ENCODE peak calls at places on chromosomes 16 and 17, in ten cellular contexts. S, M, A, V, J, X, F, N, C and Q are unnamed samples.

GRCh38 chr17:65576939-65577338 is 15.5 kb upstream of the AXIN2 start:
- DNase-seq in S (no peak), M (no peak), A (no peak), V (no peak), J (no peak), X (no peak), F (no peak), N (no peak), C (no peak), Q (no peak)

GRCh38 chr16:2936436-2937011 is 24.8 kb downstream of the FLYWCH1 start:
- DNase-seq in S (no peak), M (no peak), A (no peak), V (no peak), J (no peak), X (no peak), F (no peak), N (no peak), C (no peak), Q (no peak)

GRCh38 chr17:142876-143784 is 5.8 kb downstream of the SCGB1C2 start:
- DNase-seq in S (no peak), M (no peak), A (no peak), V (peak), J (peak), X (no peak), F (no peak), N (no peak), C (no peak), Q (peak)

GRCh38 chr17:6108987-6109386 is 38.8 kb downstream of the WSCD1 start:
- DNase-seq in S (no peak), M (no peak), A (no peak), V (no peak), J (no peak), X (no peak), F (no peak), N (no peak), C (no peak), Q (no peak)

GRCh38 chr16:1019234-1019933 is 37.8 kb downstream of the SOX8 start:
- DNase-seq in S (peak), M (peak), A (peak), V (no peak), J (peak), X (no peak), F (no peak), N (no peak), C (no peak), Q (no peak)

GRCh38 chr16:77913738-77914263 is 108.5 kb upstream of the CLEC3A start:
- DNase-seq in S (no peak), M (peak), A (no peak), V (no peak), J (no peak), X (no peak), F (no peak), N (no peak), C (no peak), Q (no peak)

GRCh38 chr17:42422412-42422957 is 571 bp downstream of the CAVIN1 start:
- DNase-seq in S (peak), M (peak), A (no peak), V (peak), J (peak), X (peak), F (no peak), N (peak), C (peak), Q (no peak)

GRCh38 chr16:79537584-79537983 is 63.0 kb downstream of the MAF start:
- DNase-seq in S (no peak), M (no peak), A (no peak), V (no peak), J (no peak), X (no peak), F (no peak), N (no peak), C (no peak), Q (no peak)

GRCh38 chr17:57954421-57955182 is 610 bp downstream of the CUEDC1 start:
- DNase-seq in S (peak), M (peak), A (peak), V (peak), J (peak), X (no peak), F (no peak), N (peak), C (peak), Q (peak)

GRCh38 chr16:12257926-12258561 is 281.5 kb downstream of the SNX29 start:
- DNase-seq in S (peak), M (no peak), A (no peak), V (no peak), J (peak), X (no peak), F (peak), N (no peak), C (peak), Q (no peak)

GRCh38 chr17:50944054-50944901 is 78.1 kb upstream of the TOB1 start:
- DNase-seq in S (peak), M (peak), A (peak), V (peak), J (peak), X (peak), F (peak), N (peak), C (peak), Q (no peak)

GRCh38 chr17:73090396-73091202 is 1.9 kb downstream of the SLC39A11 start:
- DNase-seq in S (no peak), M (no peak), A (no peak), V (no peak), J (no peak), X (no peak), F (peak), N (no peak), C (no peak), Q (no peak)

GRCh38 chr16:49431591-49432290 is 58.1 kb downstream of the C16orf78 start:
- DNase-seq in S (no peak), M (no peak), A (no peak), V (no peak), J (no peak), X (no peak), F (no peak), N (no peak), C (no peak), Q (no peak)

GRCh38 chr16:9048302-9048700 is 43.1 kb upstream of the HAPSTR1 start:
- DNase-seq in S (no peak), M (peak), A (no peak), V (no peak), J (peak), X (no peak), F (no peak), N (no peak), C (no peak), Q (peak)

GRCh38 chr16:87963400-87963799 is 12.2 kb downstream of the BANP start:
- DNase-seq in S (no peak), M (peak), A (no peak), V (no peak), J (no peak), X (no peak), F (no peak), N (no peak), C (no peak), Q (no peak)

GRCh38 chr16:46607529-46607928 is 13.7 kb downstream of the SHCBP1 start:
- DNase-seq in S (no peak), M (peak), A (no peak), V (no peak), J (no peak), X (peak), F (peak), N (no peak), C (peak), Q (no peak)

GRCh38 chr17:71361691-71362450 is 758.9 kb upstream of the SOX9 start:
- DNase-seq in S (no peak), M (peak), A (no peak), V (no peak), J (no peak), X (no peak), F (no peak), N (no peak), C (no peak), Q (no peak)

GRCh38 chr17:9647014-9647413 is 1.7 kb downstream of the USP43 start:
- DNase-seq in S (no peak), M (no peak), A (no peak), V (no peak), J (no peak), X (no peak), F (no peak), N (no peak), C (no peak), Q (no peak)

GRCh38 chr17:15233022-15233805 is 31.9 kb downstream of the PMP22 start:
- DNase-seq in S (peak), M (peak), A (no peak), V (no peak), J (peak), X (peak), F (peak), N (no peak), C (peak), Q (no peak)

GRCh38 chr16:84765606-84766580 is 53.9 kb upstream of the CRISPLD2 start:
- DNase-seq in S (no peak), M (no peak), A (no peak), V (no peak), J (no peak), X (no peak), F (no peak), N (no peak), C (no peak), Q (peak)

GRCh38 chr16:50402298-50402895 is 33.6 kb upstream of the BRD7 start:
- DNase-seq in S (no peak), M (no peak), A (no peak), V (no peak), J (no peak), X (no peak), F (no peak), N (no peak), C (no peak), Q (no peak)

GRCh38 chr16:69787883-69788282 is 25.8 kb downstream of the WWP2 start:
- DNase-seq in S (no peak), M (no peak), A (no peak), V (no peak), J (no peak), X (no peak), F (peak), N (peak), C (no peak), Q (no peak)

GRCh38 chr16:27239026-27239425 is 29.5 kb downstream of the NSMCE1 start:
- DNase-seq in S (peak), M (no peak), A (no peak), V (no peak), J (no peak), X (no peak), F (no peak), N (no peak), C (no peak), Q (no peak)

GRCh38 chr17:44778656-44779210 is 19.9 kb downstream of the ADAM11 start:
- DNase-seq in S (no peak), M (no peak), A (no peak), V (no peak), J (no peak), X (no peak), F (no peak), N (no peak), C (no peak), Q (no peak)

GRCh38 chr17:8162997-8163977 is 539 bp upstream of the VAMP2 start:
- DNase-seq in S (peak), M (no peak), A (no peak), V (peak), J (peak), X (no peak), F (no peak), N (no peak), C (no peak), Q (peak)

GRCh38 chr16:86949630-86950029 is 367.6 kb downstream of the C16orf95 start:
- DNase-seq in S (no peak), M (no peak), A (no peak), V (no peak), J (no peak), X (no peak), F (no peak), N (no peak), C (no peak), Q (no peak)

GRCh38 chr17:60524463-60525346 is 1.3 kb downstream of the APPBP2 start:
- DNase-seq in S (no peak), M (peak), A (no peak), V (no peak), J (no peak), X (peak), F (no peak), N (no peak), C (no peak), Q (no peak)

GRCh38 chr17:15502315-15503112 is 35.1 kb upstream of the CDRT4 start:
- DNase-seq in S (peak), M (peak), A (peak), V (peak), J (peak), X (peak), F (peak), N (peak), C (peak), Q (peak)

GRCh38 chr16:58261263-58261662 is 33.6 kb downstream of the PRSS54 start:
- DNase-seq in S (no peak), M (no peak), A (no peak), V (no peak), J (no peak), X (no peak), F (no peak), N (no peak), C (no peak), Q (no peak)
- TF ChIP-seq CTCF in S (no peak), M (no peak), A (no peak), V (no peak), J (no peak), X (no peak), F (no peak), N (no peak), C (no peak), Q (no peak)

DNA sequence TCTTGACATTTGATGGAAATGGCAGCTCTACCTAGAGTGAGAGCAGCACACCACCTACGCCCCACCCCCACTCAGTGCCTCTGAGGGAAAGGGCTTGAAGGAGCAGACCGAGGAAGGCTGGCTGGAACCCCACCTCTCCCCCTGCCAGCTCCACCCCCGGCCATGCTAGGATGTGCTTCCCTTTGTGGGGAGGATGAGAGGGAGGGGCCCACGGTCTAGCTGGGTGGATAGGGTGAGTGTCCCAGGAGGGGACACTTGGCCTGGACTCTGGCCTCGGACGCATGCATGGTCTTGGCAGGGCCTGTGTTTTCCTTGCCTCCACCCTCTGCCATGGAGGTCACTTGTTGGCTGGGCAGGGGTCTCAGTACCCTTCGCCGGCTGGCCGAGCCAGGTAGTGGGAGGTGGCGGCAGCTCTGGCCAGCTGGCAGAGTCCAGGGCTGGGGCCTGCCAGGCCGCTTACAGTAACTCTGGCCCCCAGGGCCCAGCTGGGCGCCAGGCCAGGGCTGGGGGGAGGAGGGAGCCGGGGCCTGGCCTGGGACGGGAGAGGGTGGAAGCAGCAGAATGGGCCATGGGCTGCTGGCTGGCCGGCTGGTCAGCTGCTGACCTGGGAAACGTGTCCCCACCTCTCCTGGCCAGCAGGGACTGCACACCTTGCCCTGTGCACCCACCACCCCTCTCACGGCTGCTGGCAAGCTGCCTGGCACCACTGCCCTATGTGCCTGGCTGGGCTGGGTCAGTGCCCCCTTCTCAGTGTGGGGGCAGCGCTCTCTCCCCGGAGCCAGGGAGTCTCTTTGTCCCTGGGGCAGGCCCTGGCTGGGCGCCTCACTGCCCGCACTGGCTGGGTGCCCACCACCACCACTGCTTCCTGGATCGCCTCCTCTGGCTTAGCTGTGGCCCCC is 23.0 kb downstream of the RARA start:
- DNase-seq in S (peak), M (no peak), A (peak), V (peak), J (peak), X (no peak), F (no peak), N (peak), C (peak), Q (peak)
- H3K4me3 ChIP-seq in S (no peak), M (no peak), A (no peak), V (no peak), J (no peak), X (no peak), F (no peak), N (peak), C (no peak), Q (no peak)

DNA sequence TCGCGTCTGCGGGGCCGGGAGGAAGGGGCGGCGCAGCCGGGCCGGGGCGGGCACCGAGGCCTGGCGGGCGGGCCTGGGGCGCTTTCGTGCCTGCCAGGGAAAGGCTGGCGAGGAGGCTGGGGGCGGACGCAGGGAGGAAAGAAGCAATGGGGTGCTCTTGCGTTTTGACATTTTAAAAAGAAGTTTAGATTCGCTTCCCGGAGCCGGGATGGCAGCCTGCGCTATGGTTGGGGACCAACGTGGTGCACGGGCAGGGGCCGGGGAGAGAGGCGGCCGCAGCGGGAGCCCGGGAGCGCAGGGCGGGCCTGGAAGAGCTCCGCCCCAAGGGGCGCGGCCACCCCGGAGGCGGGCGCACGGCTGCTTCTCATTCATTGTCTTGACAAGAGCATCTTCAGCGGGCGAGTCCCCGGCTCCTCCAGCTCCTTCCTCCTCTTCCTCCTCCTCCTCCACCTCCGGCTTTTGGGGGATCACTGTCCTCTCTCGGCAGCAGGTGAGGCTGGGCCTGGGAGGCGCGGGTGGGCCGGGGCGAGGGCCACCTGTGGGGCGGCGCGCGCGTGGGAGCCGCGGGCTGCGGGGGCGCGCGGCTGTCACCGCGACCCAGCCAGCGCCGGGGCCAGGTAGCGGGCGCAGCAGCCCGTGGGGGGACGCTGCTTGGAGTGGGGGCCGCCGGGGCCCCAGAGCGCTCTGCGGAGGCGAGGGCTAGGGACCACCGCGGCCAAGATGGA is at the start of gene CORO1A:
- DNase-seq in S (peak), M (peak), A (peak), V (peak), J (peak), X (peak), F (peak), N (peak), C (peak), Q (peak)
- TF ChIP-seq POLR2A in S (no peak), M (no peak), A (no peak), V (peak), J (peak), X (peak), F (peak), N (no peak), C (peak), Q (no peak)

DNA sequence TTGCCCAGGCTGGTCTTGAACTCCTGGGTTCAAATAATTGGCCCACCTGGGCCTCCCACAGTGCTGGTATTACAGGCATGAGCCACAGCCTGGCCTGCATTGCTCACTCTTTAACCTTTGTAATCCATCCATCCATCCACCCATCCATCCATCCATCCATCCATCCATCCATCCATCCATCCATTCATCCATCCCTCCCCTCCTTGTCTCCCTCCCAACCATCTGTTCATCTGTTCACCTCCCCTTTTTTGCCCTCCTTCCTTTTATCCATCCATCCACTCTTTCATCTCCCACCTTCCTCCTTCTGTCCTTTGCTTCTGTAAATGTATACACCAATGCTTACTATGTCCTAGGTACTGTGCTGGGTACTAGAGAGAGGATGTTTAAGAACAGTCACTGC is 65.5 kb downstream of the CDK5R1 start:
- DNase-seq in S (no peak), M (no peak), A (no peak), V (no peak), J (no peak), X (no peak), F (no peak), N (no peak), C (no peak), Q (no peak)
- TF ChIP-seq CTCF in S (no peak), M (no peak), A (no peak), V (no peak), J (no peak), X (no peak), F (no peak), N (no peak), C (no peak), Q (no peak)

GRCh38 chr17:78780335-78780734 is 1.7 kb downstream of the CYTH1 start:
- DNase-seq in S (no peak), M (no peak), A (no peak), V (no peak), J (no peak), X (no peak), F (no peak), N (no peak), C (no peak), Q (no peak)
- H3K4me3 ChIP-seq in S (no peak), M (no peak), A (no peak), V (no peak), J (no peak), X (no peak), F (no peak), N (peak), C (no peak), Q (no peak)

GRCh38 chr17:82060001-82060380 is 5.6 kb downstream of the DUS1L start:
- DNase-seq in S (no peak), M (no peak), A (no peak), V (no peak), J (no peak), X (no peak), F (no peak), N (no peak), C (no peak), Q (no peak)
- TF ChIP-seq POLR2A in S (no peak), M (no peak), A (no peak), V (no peak), J (no peak), X (no peak), F (no peak), N (no peak), C (no peak), Q (no peak)